ENCODE peak calls at places on chromosomes 13 and 19, in four cellular contexts. D is left ventricle myocardium inferior, U is breast epithelium, V is heart right ventricle. F is an unnamed sample. For H3K4me1, the result is how much of the 10 kb centered on the place peaks cover.

GRCh38 chr19:16204005-16204294 is 6.2 kb downstream of the AP1M1 start:
- DNase-seq in D (no peak), U (no peak), V (no peak), F (no peak)

GRCh38 chr13:111341886-111342285 is 21.4 kb downstream of the TEX29 start:
- DNase-seq in D (no peak), U (no peak), V (no peak), F (no peak)

GRCh38 chr13:50227356-50227755 is 212.1 kb downstream of the KCNRG start:
- DNase-seq in D (no peak), U (no peak), V (no peak), F (no peak)

GRCh38 chr19:33022472-33023116 is 42.1 kb downstream of the RHPN2 start:
- DNase-seq in D (no peak), U (peak), V (no peak), F (peak)

GRCh38 chr13:84080748-84081530 is 198.7 kb upstream of the SLITRK1 start:
- DNase-seq in D (no peak), U (no peak), V (no peak), F (peak)

GRCh38 chr19:7595466-7596133 is at the start of gene CAMSAP3:
- DNase-seq in D (no peak), U (no peak), V (no peak), F (peak)

GRCh38 chr13:36096411-36097184 is 34.6 kb downstream of the DCLK1 start:
- DNase-seq in D (no peak), U (no peak), V (no peak), F (no peak)

GRCh38 chr19:7746903-7747884 is at the start of gene CD209:
- DNase-seq in D (no peak), U (peak), V (no peak), F (no peak)

GRCh38 chr19:47390533-47391488 is 28.5 kb downstream of the MEIS3 start:
- DNase-seq in D (no peak), U (no peak), V (no peak), F (no peak)

GRCh38 chr13:50126378-50127016 is 111.3 kb downstream of the KCNRG start:
- DNase-seq in D (no peak), U (no peak), V (no peak), F (peak)

GRCh38 chr19:15673176-15673654 is 328 bp downstream of the CYP4F12 start:
- DNase-seq in D (peak), U (no peak), V (no peak), F (no peak)

GRCh38 chr19:51389143-51389542 is 1.2 kb downstream of the C19orf84 start:
- DNase-seq in D (no peak), U (no peak), V (no peak), F (no peak)

GRCh38 chr13:76873454-76873853 is 12.8 kb downstream of the KCTD12 start:
- DNase-seq in D (no peak), U (no peak), V (no peak), F (no peak)

GRCh38 chr13:77176350-77176749 is 149.4 kb upstream of the FBXL3 start:
- DNase-seq in D (no peak), U (no peak), V (no peak), F (no peak)

GRCh38 chr19:33294058-33294798 is 8.1 kb downstream of the CEBPA start:
- DNase-seq in D (peak), U (no peak), V (no peak), F (no peak)

GRCh38 chr19:13796301-13797057 is 1.2 kb downstream of the ZSWIM4 start:
- DNase-seq in D (peak), U (peak), V (peak), F (peak)

GRCh38 chr13:20812890-20813289 is 39.1 kb upstream of the EEF1AKMT1 start:
- DNase-seq in D (no peak), U (no peak), V (no peak), F (no peak)

GRCh38 chr13:45682494-45683008 is 19.6 kb upstream of the CBY2 start:
- DNase-seq in D (no peak), U (no peak), V (no peak), F (no peak)

GRCh38 chr13:44919103-44919804 is 70.0 kb downstream of the NUFIP1 start:
- DNase-seq in D (no peak), U (no peak), V (no peak), F (no peak)

GRCh38 chr19:30069535-30070197 is 127.6 kb downstream of the URI1 start:
- DNase-seq in D (no peak), U (peak), V (no peak), F (peak)

GRCh38 chr13:94612050-94612449 is 10.4 kb downstream of the GPR180 start:
- DNase-seq in D (no peak), U (no peak), V (no peak), F (no peak)

GRCh38 chr13:110944968-110945952 is 30.4 kb upstream of the ANKRD10 start:
- DNase-seq in D (no peak), U (no peak), V (no peak), F (no peak)

GRCh38 chr19:18392417-18392816 is 5.0 kb downstream of the LRRC25 start:
- DNase-seq in D (peak), U (no peak), V (no peak), F (no peak)

GRCh38 chr13:95509521-95510315 is 42.8 kb upstream of the CLDN10 start:
- DNase-seq in D (no peak), U (no peak), V (no peak), F (no peak)

GRCh38 chr13:34411881-34412280 is 530.2 kb upstream of the NBEA start:
- DNase-seq in D (no peak), U (no peak), V (no peak), F (no peak)

GRCh38 chr13:95955255-95955654 is 97.9 kb downstream of the UGGT2 start:
- DNase-seq in D (no peak), U (no peak), V (no peak), F (no peak)

GRCh38 chr19:6211632-6212402 is 68.0 kb downstream of the MLLT1 start:
- DNase-seq in D (no peak), U (no peak), V (no peak), F (no peak)

GRCh38 chr13:43797154-43797553 is 10.4 kb upstream of the ENOX1 start:
- DNase-seq in D (no peak), U (no peak), V (no peak), F (no peak)

GRCh38 chr13:92719868-92720267 is 506.7 kb upstream of the GPC6 start:
- DNase-seq in D (no peak), U (no peak), V (no peak), F (no peak)

GRCh38 chr19:52138614-52139290 is 986 bp downstream of the ZNF616 start:
- DNase-seq in D (no peak), U (no peak), V (peak), F (peak)

GRCh38 chr13:44719857-44720671 is 143.9 kb upstream of the TSC22D1 start:
- DNase-seq in D (no peak), U (no peak), V (peak), F (peak)

GRCh38 chr13:23500858-23501257 is 67.4 kb upstream of the SACS start:
- DNase-seq in D (no peak), U (no peak), V (no peak), F (no peak)

GRCh38 chr13:41295973-41296372 is 15.1 kb upstream of the NAA16 start:
- DNase-seq in D (no peak), U (no peak), V (no peak), F (no peak)
- H3K4me1 ChIP-seq in D (under half), U (under half), V (under half), F (under half)

GRCh38 chr13:48542581-48543341 is 9.9 kb upstream of the RCBTB2 start:
- DNase-seq in D (peak), U (no peak), V (peak), F (peak)
- H3K27ac ChIP-seq in D (peak), U (peak), V (peak), F (no peak)

DNA sequence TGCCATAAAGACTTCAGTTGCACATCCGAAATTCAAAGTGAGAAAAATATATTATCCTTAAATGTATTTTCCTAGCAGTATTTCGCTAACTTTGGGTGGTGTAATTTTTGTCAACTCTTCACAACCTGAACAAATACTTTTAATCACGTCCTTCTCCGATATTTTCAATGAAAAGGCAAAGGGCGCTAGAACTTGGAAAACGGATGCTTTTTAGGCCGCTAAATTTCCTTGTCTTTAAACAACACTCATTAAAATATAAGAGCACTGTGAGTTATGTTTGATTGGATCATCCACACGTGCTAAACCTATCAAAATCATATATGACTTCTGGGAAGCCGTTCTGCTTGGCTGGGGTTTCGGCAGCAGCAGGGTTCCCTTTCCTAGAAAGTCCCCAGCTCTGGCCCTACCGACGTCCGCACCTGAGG is 532 bp upstream of the MPHOSPH8 start:
- DNase-seq in D (no peak), U (no peak), V (no peak), F (no peak)
- H3K4me3 ChIP-seq in D (peak), U (peak), V (peak), F (peak)

GRCh38 chr19:54383330-54383729 is 18.6 kb upstream of the LAIR1 start:
- DNase-seq in D (no peak), U (no peak), V (no peak), F (no peak)
- H3K4me1 ChIP-seq in D (under half), U (under half), V (under half), F (under half)

GRCh38 chr19:41889896-41890295 is 6.9 kb downstream of the ARHGEF1 start:
- DNase-seq in D (no peak), U (no peak), V (no peak), F (no peak)

GRCh38 chr19:41888926-41889325 is 5.9 kb downstream of the ARHGEF1 start:
- DNase-seq in D (no peak), U (no peak), V (no peak), F (no peak)

GRCh38 chr19:41883821-41884733 is 1.1 kb downstream of the ARHGEF1 start:
- DNase-seq in D (peak), U (peak), V (peak), F (peak)

GRCh38 chr19:41886761-41887710 is 4.1 kb downstream of the ARHGEF1 start:
- DNase-seq in D (no peak), U (no peak), V (no peak), F (no peak)

GRCh38 chr19:41887711-41888382 is 4.9 kb downstream of the ARHGEF1 start:
- DNase-seq in D (no peak), U (no peak), V (no peak), F (no peak)
- H3K27ac ChIP-seq in D (no peak), U (peak), V (no peak), F (no peak)

DNA sequence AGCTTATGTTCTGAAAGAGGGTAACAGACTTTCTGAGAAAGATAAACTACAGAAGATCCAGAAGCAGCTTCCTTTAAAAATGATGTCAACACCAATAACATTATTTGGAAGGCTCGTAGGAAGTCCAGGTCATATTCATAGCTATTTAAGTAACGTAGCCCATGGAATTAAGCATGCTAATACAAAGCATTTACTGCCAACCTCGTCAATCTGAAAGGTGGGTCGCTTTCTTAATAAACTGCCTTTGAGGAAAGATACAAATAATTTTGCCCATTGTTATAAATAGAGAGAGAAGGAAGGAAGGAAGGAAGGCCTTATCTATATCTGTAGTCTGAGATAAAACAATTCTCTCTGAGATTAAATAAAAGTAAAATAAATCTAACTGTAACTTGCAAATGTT is 80.3 kb downstream of the STARD13 start:
- DNase-seq in D (no peak), U (no peak), V (no peak), F (no peak)
- H3K4me3 ChIP-seq in D (peak), U (peak), V (peak), F (no peak)

DNA sequence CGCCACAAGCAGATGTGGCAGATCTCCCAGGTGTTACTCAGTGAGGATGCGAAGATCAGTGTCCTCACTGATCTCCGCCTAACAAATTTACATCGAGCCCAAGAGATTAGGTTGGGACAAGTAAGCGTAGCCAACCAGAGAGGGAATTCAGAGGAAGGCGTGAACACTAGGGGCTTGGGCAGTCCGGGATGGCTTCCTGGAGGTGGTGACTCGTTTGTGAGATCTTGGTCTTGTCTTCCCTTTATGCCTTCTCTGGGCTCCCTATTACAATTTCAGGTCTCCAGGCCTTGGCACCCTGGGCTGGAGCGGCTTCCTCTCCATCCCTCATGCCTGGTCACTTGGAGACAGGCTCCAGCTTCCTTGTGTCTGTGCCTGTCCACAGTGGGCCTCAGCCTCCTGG is 6.2 kb downstream of the SF3A2 start:
- DNase-seq in D (no peak), U (no peak), V (no peak), F (no peak)
- H3K4me1 ChIP-seq in D (half or more), U (under half), V (half or more), F (under half)

GRCh38 chr19:3109491-3109890 is 15.3 kb downstream of the GNA11 start:
- DNase-seq in D (no peak), U (no peak), V (no peak), F (no peak)

GRCh38 chr19:3112375-3113099 is 18.4 kb downstream of the GNA11 start:
- DNase-seq in D (no peak), U (no peak), V (no peak), F (no peak)

GRCh38 chr19:3110126-3110825 is 16.1 kb downstream of the GNA11 start:
- DNase-seq in D (no peak), U (no peak), V (no peak), F (no peak)

GRCh38 chr19:3113100-3114017 is 19.2 kb downstream of the GNA11 start:
- DNase-seq in D (no peak), U (no peak), V (no peak), F (no peak)

DNA sequence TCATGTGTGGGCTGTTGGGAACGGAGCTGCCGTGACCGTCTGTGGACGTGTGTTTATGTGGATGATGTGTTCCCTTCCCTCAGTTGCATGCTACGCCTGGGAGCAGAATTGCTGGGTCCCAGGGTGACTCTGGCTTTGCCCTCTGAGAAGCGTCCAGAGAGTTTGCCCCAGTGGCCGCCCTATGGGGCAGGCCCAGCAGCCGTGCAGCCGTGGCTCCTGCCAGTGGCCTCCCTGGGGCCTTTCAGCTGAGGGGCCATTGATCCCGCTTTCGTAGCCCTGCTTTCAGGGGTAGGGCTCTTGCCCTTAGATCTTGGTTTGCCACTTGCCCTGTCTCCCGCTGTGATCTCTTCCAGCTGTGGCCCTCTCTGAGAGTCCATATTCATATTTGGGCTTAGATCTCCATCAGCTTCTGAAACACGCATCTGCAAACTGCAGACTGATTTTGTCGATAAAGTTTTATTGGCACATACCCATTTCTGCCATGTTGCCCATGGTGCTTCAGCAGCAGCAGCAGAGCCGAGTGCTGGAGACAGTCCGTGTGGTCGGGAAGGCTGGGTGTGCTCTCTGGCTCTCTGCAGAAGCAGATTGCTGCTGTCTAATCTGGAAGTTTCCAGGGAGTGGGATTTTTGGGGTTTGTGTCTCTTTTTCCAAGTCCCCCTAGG is 17.6 kb downstream of the GNA11 start:
- DNase-seq in D (no peak), U (no peak), V (no peak), F (no peak)
- H3K27ac ChIP-seq in D (no peak), U (no peak), V (no peak), F (no peak)

DNA sequence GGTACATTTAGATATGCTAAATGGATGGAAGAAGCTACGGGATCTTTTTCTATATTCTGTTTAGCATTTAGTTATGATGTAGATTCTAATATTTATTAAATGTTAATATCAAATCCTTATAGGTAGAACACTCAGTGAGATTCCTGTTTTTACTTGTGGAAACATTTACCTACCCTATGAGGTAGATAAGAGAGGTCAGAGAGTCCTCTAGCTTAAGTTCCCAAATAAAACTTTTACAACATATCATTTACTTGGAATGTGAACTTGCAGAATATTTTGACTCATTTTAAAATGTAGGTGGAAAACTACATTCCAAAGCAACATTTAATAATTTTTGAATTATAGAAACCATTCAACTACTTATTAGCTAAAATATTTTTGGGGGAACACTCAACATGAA is 63.7 kb downstream of the UBL3 start:
- DNase-seq in D (no peak), U (no peak), V (no peak), F (no peak)
- H3K4me3 ChIP-seq in D (no peak), U (no peak), V (no peak), F (no peak)